ENCODE peak calls at places on chromosomes 11 and 22, in nine cellular contexts. L is naive thymus-derived CD8-positive, alpha-beta T cell; I is neuronal stem cell; J is head of caudate nucleus; F is AG04450; G is stimulated activated CD4-positive, alpha-beta T cell treated with anti-CD3 and anti-CD28 coated beads, Interleukin-12 subunit alpha, Interleukin-12 subunit beta, amount 100 ng/mL, for 4 hours; V is fibroblast of the conjunctiva; Y is dorsolateral prefrontal cortex; P is GM12878. U is an unnamed sample.

GRCh38 chr22:41910599-41911291 is 4.1 kb downstream of the SHISA8 start:
- DNase-seq in L (peak; percentile 42), I (no peak), J (peak; percentile 32), F (no peak), G (peak; percentile 31), V (no peak), Y (peak; percentile 40), P (no peak), U (peak; percentile 66)

GRCh38 chr22:30747493-30747892 is 52.8 kb downstream of the OSBP2 start:
- DNase-seq in L (no peak), I (no peak), J (no peak), F (no peak), G (no peak), V (no peak), Y (no peak), P (no peak), U (no peak)

GRCh38 chr11:65089621-65090020 is 5.6 kb downstream of the ZFPL1 start:
- DNase-seq in L (no peak), I (no peak), J (no peak), F (no peak), G (no peak), V (no peak), Y (no peak), P (no peak), U (no peak)

GRCh38 chr11:15654397-15654915 is 539.7 kb downstream of the INSC start:
- DNase-seq in L (no peak), I (no peak), J (no peak), F (no peak), G (no peak), V (no peak), Y (no peak), P (no peak), U (no peak)

GRCh38 chr11:93573184-93573583 is 30.0 kb upstream of the SMCO4 start:
- DNase-seq in L (no peak), I (no peak), J (no peak), F (no peak), G (no peak), V (no peak), Y (no peak), P (no peak), U (no peak)

GRCh38 chr11:61132646-61133045 is 28.6 kb downstream of the VPS37C start:
- DNase-seq in L (no peak), I (no peak), J (no peak), F (no peak), G (no peak), V (no peak), Y (no peak), P (no peak), U (no peak)

GRCh38 chr11:33454264-33454663 is 197.1 kb downstream of the HIPK3 start:
- DNase-seq in L (no peak), I (no peak), J (no peak), F (no peak), G (no peak), V (no peak), Y (no peak), P (no peak), U (no peak)

GRCh38 chr22:23012081-23012622 is 58.2 kb upstream of the GNAZ start:
- DNase-seq in L (peak; percentile 26), I (no peak), J (no peak), F (no peak), G (peak; percentile 16), V (no peak), Y (no peak), P (peak; percentile 36), U (no peak)

GRCh38 chr11:70364745-70365535 is 33.4 kb upstream of the CTTN start:
- DNase-seq in L (no peak), I (no peak), J (no peak), F (no peak), G (peak; percentile 52), V (no peak), Y (no peak), P (peak; percentile 3), U (no peak)

GRCh38 chr11:10716122-10716521 is 22.6 kb upstream of the IRAG1 start:
- DNase-seq in L (no peak), I (no peak), J (no peak), F (no peak), G (no peak), V (no peak), Y (no peak), P (no peak), U (peak; percentile 56)

GRCh38 chr11:107293677-107294344 is 163.8 kb downstream of the CWF19L2 start:
- DNase-seq in L (no peak), I (no peak), J (peak; percentile 6), F (no peak), G (no peak), V (no peak), Y (no peak), P (no peak), U (no peak)

GRCh38 chr11:123103326-123103980 is 41.5 kb upstream of the HSPA8 start:
- DNase-seq in L (peak; percentile 21), I (peak; percentile 41), J (peak; percentile 38), F (peak; percentile 34), G (no peak), V (peak; percentile 78), Y (no peak), P (no peak), U (peak; percentile 92)